ENCODE peak calls at places on chromosome 14, in eight cellular contexts. One of them, this sample, is unnamed. For H3K79me2, the result is how much of the 10 kb centered on the place peaks cover.

GRCh38 chr14:89507926-89508460 is 91.0 kb upstream of the FOXN3 start:
- DNase-seq in MM.1S: no peak
- DNase-seq in endothelial cell of umbilical vein: no peak
- DNase-seq in HepG2: no peak
- DNase-seq in DND-41: no peak
- DNase-seq in hepatocyte: no peak
- DNase-seq in PC-3: peak
- DNase-seq in H9: no peak
- DNase-seq in this sample: no peak

GRCh38 chr14:37330910-37331309 is 133.2 kb downstream of the MIPOL1 start:
- DNase-seq in HepG2: no peak
- DNase-seq in PC-3: no peak
- DNase-seq in hepatocyte: no peak
- DNase-seq in endothelial cell of umbilical vein: no peak
- DNase-seq in H9: no peak
- DNase-seq in MM.1S: no peak
- DNase-seq in DND-41: no peak
- DNase-seq in this sample: no peak

GRCh38 chr14:61033851-61034250 is 52.8 kb downstream of the SLC38A6 start:
- DNase-seq in MM.1S: no peak
- DNase-seq in hepatocyte: no peak
- DNase-seq in HepG2: no peak
- DNase-seq in H9: no peak
- DNase-seq in PC-3: no peak
- DNase-seq in endothelial cell of umbilical vein: no peak
- DNase-seq in DND-41: no peak
- DNase-seq in this sample: no peak

GRCh38 chr14:75476274-75476995 is 45.8 kb upstream of the BATF start:
- DNase-seq in endothelial cell of umbilical vein: no peak
- DNase-seq in MM.1S: no peak
- DNase-seq in PC-3: no peak
- DNase-seq in DND-41: no peak
- DNase-seq in HepG2: peak
- DNase-seq in hepatocyte: peak
- DNase-seq in H9: peak
- DNase-seq in this sample: peak

GRCh38 chr14:76219873-76220272 is 68.2 kb downstream of the GPATCH2L start:
- DNase-seq in H9: no peak
- DNase-seq in hepatocyte: no peak
- DNase-seq in HepG2: no peak
- DNase-seq in endothelial cell of umbilical vein: no peak
- DNase-seq in DND-41: no peak
- DNase-seq in MM.1S: no peak
- DNase-seq in PC-3: no peak
- DNase-seq in this sample: no peak

GRCh38 chr14:35342160-35343010 is 50.2 kb downstream of the PSMA6 start:
- DNase-seq in HepG2: no peak
- DNase-seq in PC-3: no peak
- DNase-seq in H9: no peak
- DNase-seq in endothelial cell of umbilical vein: no peak
- DNase-seq in hepatocyte: no peak
- DNase-seq in MM.1S: no peak
- DNase-seq in DND-41: no peak
- DNase-seq in this sample: no peak

GRCh38 chr14:96187216-96188050 is 17.2 kb upstream of the BDKRB2 start:
- DNase-seq in endothelial cell of umbilical vein: no peak
- DNase-seq in hepatocyte: no peak
- DNase-seq in H9: no peak
- DNase-seq in MM.1S: no peak
- DNase-seq in DND-41: no peak
- DNase-seq in HepG2: no peak
- DNase-seq in PC-3: no peak
- DNase-seq in this sample: no peak

GRCh38 chr14:103552011-103552797 is 10.3 kb downstream of the BAG5 start:
- DNase-seq in MM.1S: no peak
- DNase-seq in endothelial cell of umbilical vein: no peak
- DNase-seq in hepatocyte: no peak
- DNase-seq in HepG2: no peak
- DNase-seq in H9: no peak
- DNase-seq in PC-3: peak
- DNase-seq in DND-41: no peak
- DNase-seq in this sample: no peak

GRCh38 chr14:21238823-21239518 is 30.3 kb downstream of the HNRNPC start:
- DNase-seq in hepatocyte: no peak
- DNase-seq in HepG2: no peak
- DNase-seq in H9: no peak
- DNase-seq in MM.1S: no peak
- DNase-seq in PC-3: no peak
- DNase-seq in endothelial cell of umbilical vein: no peak
- DNase-seq in DND-41: no peak
- DNase-seq in this sample: no peak

GRCh38 chr14:33026850-33027420 is 88.3 kb downstream of the NPAS3 start:
- DNase-seq in MM.1S: no peak
- DNase-seq in PC-3: peak
- DNase-seq in HepG2: no peak
- DNase-seq in endothelial cell of umbilical vein: no peak
- DNase-seq in H9: no peak
- DNase-seq in DND-41: no peak
- DNase-seq in hepatocyte: no peak
- DNase-seq in this sample: no peak

GRCh38 chr14:24921903-24922302 is 128.0 kb downstream of the STXBP6 start:
- DNase-seq in HepG2: no peak
- DNase-seq in hepatocyte: no peak
- DNase-seq in MM.1S: no peak
- DNase-seq in PC-3: no peak
- DNase-seq in DND-41: no peak
- DNase-seq in H9: no peak
- DNase-seq in endothelial cell of umbilical vein: no peak
- DNase-seq in this sample: no peak

GRCh38 chr14:104248203-104249055 is 110.0 kb downstream of the KIF26A start:
- DNase-seq in DND-41: no peak
- DNase-seq in PC-3: no peak
- DNase-seq in hepatocyte: no peak
- DNase-seq in H9: peak
- DNase-seq in endothelial cell of umbilical vein: no peak
- DNase-seq in HepG2: no peak
- DNase-seq in MM.1S: no peak
- DNase-seq in this sample: no peak

GRCh38 chr14:73786942-73787759 is 64.5 kb upstream of the PTGR2 start:
- DNase-seq in PC-3: peak
- DNase-seq in H9: peak
- DNase-seq in MM.1S: peak
- DNase-seq in DND-41: peak
- DNase-seq in endothelial cell of umbilical vein: peak
- DNase-seq in HepG2: no peak
- DNase-seq in hepatocyte: peak
- DNase-seq in this sample: peak

GRCh38 chr14:73792476-73792875 is 59.2 kb upstream of the PTGR2 start:
- DNase-seq in hepatocyte: no peak
- DNase-seq in MM.1S: no peak
- DNase-seq in H9: no peak
- DNase-seq in PC-3: no peak
- DNase-seq in DND-41: no peak
- DNase-seq in HepG2: no peak
- DNase-seq in endothelial cell of umbilical vein: no peak
- DNase-seq in this sample: peak

GRCh38 chr14:73788871-73789590 is 62.6 kb upstream of the PTGR2 start:
- DNase-seq in HepG2: no peak
- DNase-seq in H9: no peak
- DNase-seq in MM.1S: no peak
- DNase-seq in PC-3: no peak
- DNase-seq in hepatocyte: no peak
- DNase-seq in endothelial cell of umbilical vein: peak
- DNase-seq in DND-41: no peak
- DNase-seq in this sample: no peak

GRCh38 chr14:73787760-73788508 is 63.7 kb upstream of the PTGR2 start:
- DNase-seq in HepG2: no peak
- DNase-seq in endothelial cell of umbilical vein: peak
- DNase-seq in hepatocyte: no peak
- DNase-seq in DND-41: peak
- DNase-seq in H9: no peak
- DNase-seq in MM.1S: peak
- DNase-seq in PC-3: peak
- DNase-seq in this sample: peak

DNA sequence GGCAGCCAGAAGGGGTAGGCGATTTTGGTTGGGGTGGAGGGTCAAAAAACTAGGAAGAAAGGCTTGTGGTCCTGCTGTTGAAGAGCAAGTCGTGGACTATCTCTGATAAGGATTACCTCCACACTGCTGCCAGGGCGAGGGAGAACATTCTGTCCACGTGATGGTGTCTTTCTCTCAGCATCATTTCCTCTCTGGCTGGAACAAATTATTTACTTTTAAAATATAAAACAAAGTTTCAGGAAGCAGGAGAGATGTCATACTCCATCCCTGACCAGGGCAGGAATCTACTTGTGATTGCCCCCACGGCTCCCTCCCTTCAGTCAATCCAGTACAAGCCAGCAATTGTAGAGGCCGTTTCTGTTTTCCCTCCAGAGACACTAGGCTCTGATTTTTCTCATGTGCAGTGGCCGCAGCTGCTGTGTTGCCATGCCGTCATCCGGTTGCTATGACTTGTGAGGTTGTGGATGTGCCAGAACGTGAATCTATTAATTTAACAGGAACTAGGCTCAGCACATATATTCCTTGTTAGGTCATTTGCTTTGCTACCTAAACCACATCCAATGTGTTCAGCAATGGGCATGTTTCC is 61.5 kb upstream of the PTGR2 start:
- DNase-seq in PC-3: peak
- DNase-seq in H9: no peak
- DNase-seq in MM.1S: no peak
- DNase-seq in hepatocyte: peak
- DNase-seq in endothelial cell of umbilical vein: peak
- DNase-seq in HepG2: no peak
- DNase-seq in DND-41: no peak
- DNase-seq in this sample: no peak
- H3K79me2 ChIP-seq in PC-3: under half
- H3K79me2 ChIP-seq in H9: under half
- H3K79me2 ChIP-seq in MM.1S: under half
- H3K79me2 ChIP-seq in hepatocyte: under half
- H3K79me2 ChIP-seq in endothelial cell of umbilical vein: under half
- H3K79me2 ChIP-seq in HepG2: under half
- H3K79me2 ChIP-seq in DND-41: under half
- H3K79me2 ChIP-seq in this sample: under half

GRCh38 chr14:105325716-105326567 is 11.4 kb downstream of the PACS2 start:
- DNase-seq in MM.1S: no peak
- DNase-seq in H9: no peak
- DNase-seq in HepG2: no peak
- DNase-seq in hepatocyte: no peak
- DNase-seq in PC-3: no peak
- DNase-seq in endothelial cell of umbilical vein: no peak
- DNase-seq in DND-41: no peak
- DNase-seq in this sample: no peak
- H3K79me2 ChIP-seq in MM.1S: under half
- H3K79me2 ChIP-seq in H9: under half
- H3K79me2 ChIP-seq in HepG2: under half
- H3K79me2 ChIP-seq in hepatocyte: half or more
- H3K79me2 ChIP-seq in PC-3: half or more
- H3K79me2 ChIP-seq in endothelial cell of umbilical vein: under half
- H3K79me2 ChIP-seq in DND-41: half or more
- H3K79me2 ChIP-seq in this sample: under half

GRCh38 chr14:69669375-69669774 is 58.0 kb downstream of the SUSD6 start:
- DNase-seq in HepG2: no peak
- DNase-seq in MM.1S: no peak
- DNase-seq in endothelial cell of umbilical vein: no peak
- DNase-seq in PC-3: no peak
- DNase-seq in H9: no peak
- DNase-seq in DND-41: no peak
- DNase-seq in hepatocyte: no peak
- DNase-seq in this sample: no peak
- H3K79me2 ChIP-seq in HepG2: under half
- H3K79me2 ChIP-seq in MM.1S: half or more
- H3K79me2 ChIP-seq in endothelial cell of umbilical vein: under half
- H3K79me2 ChIP-seq in PC-3: under half
- H3K79me2 ChIP-seq in H9: under half
- H3K79me2 ChIP-seq in DND-41: under half
- H3K79me2 ChIP-seq in hepatocyte: half or more
- H3K79me2 ChIP-seq in this sample: under half

GRCh38 chr14:51929920-51930682 is 59.2 kb upstream of the RTRAF start:
- DNase-seq in HepG2: no peak
- DNase-seq in hepatocyte: no peak
- DNase-seq in H9: no peak
- DNase-seq in PC-3: no peak
- DNase-seq in endothelial cell of umbilical vein: peak
- DNase-seq in DND-41: no peak
- DNase-seq in MM.1S: no peak
- DNase-seq in this sample: no peak
- H3K79me2 ChIP-seq in HepG2: under half
- H3K79me2 ChIP-seq in hepatocyte: under half
- H3K79me2 ChIP-seq in H9: under half
- H3K79me2 ChIP-seq in PC-3: under half
- H3K79me2 ChIP-seq in endothelial cell of umbilical vein: under half
- H3K79me2 ChIP-seq in DND-41: half or more
- H3K79me2 ChIP-seq in MM.1S: under half
- H3K79me2 ChIP-seq in this sample: under half

GRCh38 chr14:50797250-50798047 is 33.5 kb downstream of the NIN start:
- DNase-seq in MM.1S: no peak
- DNase-seq in endothelial cell of umbilical vein: no peak
- DNase-seq in H9: no peak
- DNase-seq in HepG2: no peak
- DNase-seq in DND-41: no peak
- DNase-seq in hepatocyte: no peak
- DNase-seq in PC-3: no peak
- DNase-seq in this sample: no peak
- H3K79me2 ChIP-seq in MM.1S: under half
- H3K79me2 ChIP-seq in endothelial cell of umbilical vein: under half
- H3K79me2 ChIP-seq in H9: under half
- H3K79me2 ChIP-seq in HepG2: under half
- H3K79me2 ChIP-seq in DND-41: under half
- H3K79me2 ChIP-seq in hepatocyte: under half
- H3K79me2 ChIP-seq in PC-3: under half
- H3K79me2 ChIP-seq in this sample: under half

This sample was measured in neural progenitor cell.